ENCODE peak calls at places on chromosomes 12 and 14, in five cellular contexts. W is GM23248, Z is MM.1S, V is GM23338, X is PC-3. G is an unnamed sample.

GRCh38 chr12:41254546-41254945 is 66.4 kb downstream of the PDZRN4 start:
- DNase-seq in W (peak), Z (no peak), V (no peak), X (no peak), G (no peak)

GRCh38 chr12:76010732-76011458 is 20.7 kb downstream of the PHLDA1 start:
- DNase-seq in W (peak), Z (no peak), V (peak), X (no peak), G (peak)

GRCh38 chr12:16158018-16158417 is 119.5 kb downstream of the SLC15A5 start:
- DNase-seq in W (no peak), Z (no peak), V (no peak), X (no peak), G (no peak)

GRCh38 chr14:63465347-63465746 is 77.8 kb downstream of the PPP2R5E start:
- DNase-seq in W (peak), Z (no peak), V (no peak), X (no peak), G (no peak)

GRCh38 chr14:60092516-60092915 is 793 bp downstream of the PCNX4 start:
- DNase-seq in W (peak), Z (peak), V (peak), X (peak), G (peak)

GRCh38 chr14:31835049-31835448 is 242.1 kb upstream of the ARHGAP5 start:
- DNase-seq in W (peak), Z (no peak), V (no peak), X (no peak), G (no peak)

GRCh38 chr14:55059333-55059732 is 7.9 kb downstream of the MAPK1IP1L start:
- DNase-seq in W (no peak), Z (no peak), V (no peak), X (no peak), G (no peak)

GRCh38 chr12:2925322-2925995 is 33.7 kb upstream of the TEAD4 start:
- DNase-seq in W (peak), Z (no peak), V (no peak), X (peak), G (no peak)

GRCh38 chr14:30974628-30975027 is 50.8 kb upstream of the AP4S1 start:
- DNase-seq in W (peak), Z (no peak), V (no peak), X (peak), G (no peak)

GRCh38 chr12:65188179-65188709 is 18.9 kb downstream of the LEMD3 start:
- DNase-seq in W (no peak), Z (peak), V (no peak), X (no peak), G (no peak)

GRCh38 chr14:58746261-58746660 is 108.5 kb downstream of the DACT1 start:
- DNase-seq in W (peak), Z (no peak), V (no peak), X (peak), G (no peak)

GRCh38 chr12:108905725-108906124 is 25.8 kb downstream of the DAO start:
- DNase-seq in W (no peak), Z (no peak), V (no peak), X (no peak), G (no peak)

GRCh38 chr12:106645074-106645421 is 62.2 kb downstream of the RFX4 start:
- DNase-seq in W (no peak), Z (no peak), V (no peak), X (peak), G (no peak)

GRCh38 chr14:68655021-68655811 is 137.7 kb downstream of the ZFP36L1 start:
- DNase-seq in W (no peak), Z (no peak), V (no peak), X (no peak), G (no peak)

GRCh38 chr12:98317939-98318899 is 197.2 kb upstream of the TMPO start:
- DNase-seq in W (no peak), Z (no peak), V (no peak), X (no peak), G (no peak)

GRCh38 chr14:64388533-64389243 is 535 bp downstream of the MTHFD1 start:
- DNase-seq in W (peak), Z (no peak), V (peak), X (peak), G (peak)

GRCh38 chr14:24892730-24893059 is 157.3 kb downstream of the STXBP6 start:
- DNase-seq in W (no peak), Z (no peak), V (peak), X (no peak), G (no peak)

GRCh38 chr12:10169094-10169493 is 2.8 kb downstream of the OLR1 start:
- DNase-seq in W (no peak), Z (no peak), V (no peak), X (peak), G (no peak)

GRCh38 chr12:106511365-106511764 is 71.4 kb upstream of the RFX4 start:
- DNase-seq in W (no peak), Z (no peak), V (no peak), X (no peak), G (no peak)

GRCh38 chr12:109302358-109302757 is 6.7 kb downstream of the FOXN4 start:
- DNase-seq in W (no peak), Z (peak), V (peak), X (peak), G (no peak)

GRCh38 chr12:92452763-92453162 is 250.0 kb upstream of the PLEKHG7 start:
- DNase-seq in W (no peak), Z (no peak), V (no peak), X (no peak), G (no peak)

GRCh38 chr12:88904705-88905104 is 324.4 kb upstream of the KITLG start:
- DNase-seq in W (no peak), Z (no peak), V (no peak), X (peak), G (no peak)

GRCh38 chr14:34778744-34779143 is 64.4 kb upstream of the CFL2 start:
- DNase-seq in W (no peak), Z (no peak), V (no peak), X (no peak), G (no peak)

GRCh38 chr12:27052742-27053141 is 29.6 kb downstream of the C12orf71 start:
- DNase-seq in W (no peak), Z (no peak), V (no peak), X (no peak), G (no peak)

GRCh38 chr12:75790219-75790618 is 241.4 kb downstream of the PHLDA1 start:
- DNase-seq in W (peak), Z (no peak), V (no peak), X (peak), G (no peak)

GRCh38 chr12:120225200-120225558 is 24.3 kb upstream of the RPLP0 start:
- DNase-seq in W (no peak), Z (no peak), V (no peak), X (no peak), G (peak)

GRCh38 chr12:47079894-47080724 is at the start of gene AMIGO2:
- DNase-seq in W (peak), Z (no peak), V (peak), X (peak), G (peak)

GRCh38 chr12:5689773-5690172 is 255.3 kb downstream of the ANO2 start:
- DNase-seq in W (no peak), Z (no peak), V (peak), X (no peak), G (no peak)

GRCh38 chr12:11827096-11827841 is 177.8 kb downstream of the ETV6 start:
- DNase-seq in W (peak), Z (no peak), V (peak), X (no peak), G (peak)

GRCh38 chr14:40393143-40393542 is 960.9 kb upstream of the FBXO33 start:
- DNase-seq in W (no peak), Z (no peak), V (no peak), X (peak), G (no peak)

GRCh38 chr14:56136571-56137498 is 18.6 kb downstream of the PELI2 start:
- DNase-seq in W (no peak), Z (no peak), V (no peak), X (no peak), G (no peak)

GRCh38 chr14:55915464-55915863 is 202.7 kb upstream of the PELI2 start:
- DNase-seq in W (no peak), Z (no peak), V (no peak), X (no peak), G (no peak)

GRCh38 chr14:20986811-20987210 is 3.0 kb upstream of the METTL17 start:
- DNase-seq in W (peak), Z (no peak), V (no peak), X (peak), G (no peak)

GRCh38 chr12:113270709-113271009 is 49.4 kb downstream of the TPCN1 start:
- DNase-seq in W (no peak), Z (no peak), V (no peak), X (no peak), G (no peak)

GRCh38 chr12:32893008-32893407 is 3.6 kb downstream of the PKP2 start:
- DNase-seq in W (no peak), Z (no peak), V (peak), X (no peak), G (peak)

GRCh38 chr12:116556964-116557706 is 2.0 kb upstream of the MAP1LC3B2 start:
- DNase-seq in W (peak), Z (no peak), V (no peak), X (no peak), G (no peak)

GRCh38 chr12:12786716-12787601 is 1.5 kb downstream of the APOLD1 start:
- DNase-seq in W (peak), Z (peak), V (peak), X (peak), G (peak)

GRCh38 chr12:93322784-93323183 is 54.9 kb upstream of the NUDT4 start:
- DNase-seq in W (peak), Z (peak), V (no peak), X (peak), G (no peak)

GRCh38 chr12:85626031-85626781 is 210.0 kb downstream of the RASSF9 start:
- DNase-seq in W (peak), Z (no peak), V (no peak), X (peak), G (no peak)

DNA sequence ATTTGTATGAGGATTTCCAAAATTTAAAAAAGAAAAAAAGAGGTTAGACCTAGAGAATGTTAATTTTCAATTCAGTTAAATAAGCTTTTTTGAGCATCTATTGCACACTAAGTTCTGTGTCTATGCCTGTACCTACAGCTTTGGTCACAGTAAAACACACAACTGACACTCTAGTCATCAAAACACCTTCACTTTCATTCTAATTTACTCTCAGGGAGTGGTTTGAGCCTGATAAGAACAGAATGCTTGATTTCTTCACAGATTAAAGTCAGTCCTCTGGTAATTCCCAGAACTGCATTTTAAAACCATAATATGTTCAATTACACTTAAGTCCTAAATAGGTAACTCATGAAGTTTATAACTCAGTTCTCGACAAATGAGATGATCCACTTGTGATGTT is 9.2 kb downstream of the SLC5A8 start:
- DNase-seq in W (no peak), Z (no peak), V (no peak), X (no peak), G (no peak)
- TF ChIP-seq EZH2phosphoT487 in W (no peak), Z (no peak), V (no peak), X (no peak), G (no peak)

GRCh38 chr14:104868060-104868740 is 3.1 kb downstream of the CEP170B start:
- DNase-seq in W (no peak), Z (no peak), V (no peak), X (no peak), G (peak)

GRCh38 chr14:104866451-104867370 is 1.6 kb downstream of the CEP170B start:
- DNase-seq in W (peak), Z (no peak), V (no peak), X (no peak), G (peak)

GRCh38 chr14:104865631-104866441 is 768 bp downstream of the CEP170B start:
- DNase-seq in W (peak), Z (no peak), V (peak), X (peak), G (peak)

GRCh38 chr14:104868811-104869572 is 3.9 kb downstream of the CEP170B start:
- DNase-seq in W (no peak), Z (no peak), V (no peak), X (no peak), G (no peak)

DNA sequence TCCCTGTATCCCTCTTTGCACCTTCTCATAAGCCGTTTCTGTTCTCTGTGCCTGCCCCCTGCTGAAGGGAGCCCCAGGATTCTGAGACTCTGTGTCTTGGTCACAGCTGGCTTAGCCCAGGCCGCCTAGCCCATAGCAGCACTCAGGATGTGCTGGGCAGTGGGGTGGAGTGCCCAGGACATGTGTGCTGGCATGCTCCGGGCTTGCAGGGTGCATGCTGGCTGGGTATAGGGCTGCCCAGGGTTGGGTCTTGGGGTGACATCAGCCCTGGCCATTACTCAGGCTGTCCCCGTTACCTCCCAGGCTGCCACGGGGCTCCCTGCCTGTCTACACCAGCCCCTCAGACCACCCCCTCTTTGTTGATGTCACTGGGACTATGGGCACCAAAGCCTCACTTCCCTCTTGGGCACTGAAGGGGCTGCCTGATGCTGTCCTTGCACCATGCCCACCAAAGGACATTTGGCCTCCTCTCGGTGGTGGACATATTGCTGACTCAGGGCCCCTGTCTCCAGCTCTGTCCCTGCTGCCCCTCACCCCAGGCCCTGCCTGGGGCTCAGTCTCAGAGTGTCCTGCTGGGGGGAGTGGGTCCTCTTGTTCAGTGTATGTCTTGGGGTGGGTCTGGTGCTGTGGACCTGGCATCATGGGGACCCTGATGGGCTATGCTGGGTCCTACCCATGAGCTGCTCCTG is 2.4 kb downstream of the CEP170B start:
- DNase-seq in W (peak), Z (no peak), V (no peak), X (no peak), G (no peak)
- TF ChIP-seq EZH2 in W (no peak), Z (no peak), V (no peak), X (no peak), G (no peak)

GRCh38 chr14:93832076-93832475 is 43.8 kb upstream of the PRIMA1 start:
- DNase-seq in W (no peak), Z (no peak), V (no peak), X (no peak), G (no peak)
- TF ChIP-seq EZH2phosphoT487 in W (no peak), Z (no peak), V (no peak), X (no peak), G (no peak)

GRCh38 chr14:104460920-104461651 is 118.5 kb upstream of the C14orf180 start:
- DNase-seq in W (peak), Z (no peak), V (peak), X (no peak), G (peak)

GRCh38 chr14:104462651-104463630 is 116.6 kb upstream of the C14orf180 start:
- DNase-seq in W (peak), Z (no peak), V (no peak), X (peak), G (no peak)

GRCh38 chr14:104458845-104459244 is 120.7 kb upstream of the C14orf180 start:
- DNase-seq in W (no peak), Z (no peak), V (no peak), X (no peak), G (no peak)

GRCh38 chr14:104464907-104465306 is 114.7 kb upstream of the C14orf180 start:
- DNase-seq in W (no peak), Z (no peak), V (no peak), X (no peak), G (no peak)

DNA sequence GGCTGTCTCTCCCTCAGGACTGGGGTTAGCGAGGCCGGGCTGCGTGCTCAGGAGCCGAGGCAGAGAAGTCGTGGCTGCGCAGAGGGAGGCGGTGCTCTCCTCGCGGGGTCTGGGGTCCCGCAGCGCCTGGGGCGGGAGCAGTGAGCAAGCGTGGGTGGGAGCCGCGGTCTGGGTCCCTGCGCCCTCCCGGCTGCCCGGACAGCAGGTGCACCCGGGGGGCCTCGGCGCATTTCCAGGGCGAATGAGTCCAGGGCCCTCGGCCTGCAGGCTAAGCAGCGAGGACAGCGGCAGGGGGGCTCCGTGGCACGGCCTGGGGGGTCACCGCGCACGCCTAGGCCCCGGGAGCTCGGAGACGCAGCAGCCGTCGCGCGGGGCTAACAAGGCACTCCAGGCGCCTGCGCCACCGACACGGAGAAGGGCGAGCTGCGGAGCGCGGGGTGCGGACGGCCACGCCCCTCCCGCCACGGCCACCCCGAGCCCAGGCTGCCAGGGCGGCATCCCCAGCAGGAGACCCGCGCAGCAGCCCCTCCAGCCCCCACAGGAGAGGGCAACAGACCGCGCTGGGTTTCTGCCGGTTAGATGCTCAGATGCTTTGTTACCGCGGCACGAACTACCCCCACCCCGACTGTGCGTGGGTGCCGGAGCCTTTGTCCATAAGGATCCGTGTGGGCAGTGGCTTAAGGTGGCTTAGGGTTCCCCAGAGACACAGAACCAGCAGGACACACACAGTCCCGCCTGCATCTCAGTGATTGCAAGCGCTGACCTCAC is 117.7 kb upstream of the C14orf180 start:
- DNase-seq in W (no peak), Z (no peak), V (peak), X (no peak), G (peak)
- TF ChIP-seq EZH2 in W (no peak), Z (no peak), V (peak), X (no peak), G (no peak)

DNA sequence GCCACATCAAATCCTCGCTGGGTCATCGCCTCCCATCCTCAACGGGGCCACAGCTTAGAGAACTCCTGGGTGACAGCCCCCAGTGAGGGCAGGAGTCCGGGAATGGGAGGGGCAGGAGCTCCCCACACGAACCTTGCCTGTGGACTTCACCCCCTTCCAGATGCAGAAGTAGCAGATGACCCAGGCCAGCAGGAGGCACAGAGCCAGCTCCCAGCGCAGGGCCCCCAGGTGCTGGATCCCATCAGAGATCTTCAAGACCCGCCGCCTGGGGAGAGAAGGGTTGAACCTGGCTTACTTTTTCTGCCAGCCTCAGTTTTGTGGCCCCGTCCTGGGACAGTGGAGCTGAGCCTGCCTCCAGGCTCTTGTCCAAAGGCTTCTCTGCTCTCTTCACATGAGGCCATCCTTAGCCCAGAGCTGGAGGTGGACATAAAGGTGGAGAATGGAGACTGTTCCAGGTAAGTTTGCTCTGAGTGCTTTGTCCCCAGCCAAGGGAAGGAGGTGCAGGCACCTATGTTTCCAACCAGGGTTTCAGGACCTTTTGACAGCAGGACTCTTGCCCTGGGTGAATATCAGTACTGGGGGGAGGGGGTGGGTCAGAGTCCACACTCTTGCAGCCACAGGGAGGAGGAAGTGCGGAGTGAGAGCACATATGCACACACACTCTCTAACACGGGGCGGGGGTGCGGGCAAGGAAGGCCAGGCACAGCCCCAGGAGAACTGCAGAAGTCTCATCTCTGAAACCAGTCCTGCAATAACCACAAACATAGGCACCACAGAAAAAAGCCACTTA is 23.3 kb upstream of the SLC6A12 start:
- DNase-seq in W (no peak), Z (no peak), V (no peak), X (no peak), G (no peak)
- TF ChIP-seq EZH2phosphoT487 in W (no peak), Z (no peak), V (no peak), X (no peak), G (no peak)

GRCh38 chr12:24021164-24021502 is 71.7 kb upstream of the SOX5 start:
- DNase-seq in W (no peak), Z (no peak), V (no peak), X (no peak), G (no peak)
- TF ChIP-seq EZH2 in W (no peak), Z (no peak), V (no peak), X (no peak), G (no peak)

G was measured in neural progenitor cell.